ENCODE peak calls at places on chromosomes 3 and 15, in six cellular contexts. A is omental fat pad; P is EL; I is tibial artery; T is cardiac muscle cell; E is stimulated activated naive CD4-positive, alpha-beta T cell. W is an unnamed sample.

GRCh38 chr3:195550723-195551122 is 7.6 kb upstream of the PPP1R2 start:
- DNase-seq in A (no peak), P (no peak), I (no peak), T (peak), E (no peak), W (no peak)

GRCh38 chr3:24058940-24059705 is 114.0 kb downstream of the NR1D2 start:
- DNase-seq in A (no peak), P (no peak), I (no peak), T (no peak), E (no peak), W (no peak)

GRCh38 chr15:56207711-56208110 is 36.0 kb downstream of the RFX7 start:
- DNase-seq in A (no peak), P (no peak), I (no peak), T (no peak), E (no peak), W (no peak)

GRCh38 chr3:143464850-143465249 is 345.3 kb downstream of the CHST2 start:
- DNase-seq in A (peak), P (peak), I (no peak), T (no peak), E (no peak), W (no peak)

GRCh38 chr3:169534439-169534838 is 129.1 kb downstream of the MECOM start:
- DNase-seq in A (no peak), P (no peak), I (no peak), T (no peak), E (no peak), W (no peak)

GRCh38 chr3:48125026-48125704 is 63.1 kb downstream of the CDC25A start:
- DNase-seq in A (no peak), P (peak), I (no peak), T (peak), E (no peak), W (no peak)

GRCh38 chr15:40776537-40777141 is 6.9 kb downstream of the C15orf62 start:
- DNase-seq in A (no peak), P (peak), I (no peak), T (peak), E (no peak), W (peak)

GRCh38 chr15:42045211-42045615 is 24.4 kb upstream of the PLA2G4E start:
- DNase-seq in A (no peak), P (no peak), I (no peak), T (no peak), E (no peak), W (no peak)

GRCh38 chr3:88767746-88768145 is 339.7 kb upstream of the EPHA3 start:
- DNase-seq in A (no peak), P (no peak), I (no peak), T (no peak), E (no peak), W (no peak)

GRCh38 chr3:60909526-60909925 is 341.7 kb downstream of the FHIT start:
- DNase-seq in A (no peak), P (no peak), I (no peak), T (no peak), E (no peak), W (no peak)

GRCh38 chr3:113912551-113913246 is 35.1 kb upstream of the ZDHHC23 start:
- DNase-seq in A (no peak), P (peak), I (no peak), T (peak), E (peak), W (peak)

GRCh38 chr3:43285644-43286043 is 696 bp upstream of the SNRK start:
- DNase-seq in A (no peak), P (no peak), I (no peak), T (no peak), E (no peak), W (no peak)

GRCh38 chr15:34952481-34952880 is 17.1 kb downstream of the AQR start:
- DNase-seq in A (no peak), P (no peak), I (no peak), T (peak), E (no peak), W (no peak)

GRCh38 chr15:101503296-101503599 is 13.7 kb upstream of the PCSK6 start:
- DNase-seq in A (no peak), P (no peak), I (no peak), T (no peak), E (no peak), W (no peak)

GRCh38 chr3:176359211-176359610 is 838.1 kb downstream of the TBL1XR1 start:
- DNase-seq in A (no peak), P (no peak), I (no peak), T (no peak), E (no peak), W (no peak)

GRCh38 chr3:13771496-13771895 is 108.4 kb downstream of the WNT7A start:
- DNase-seq in A (no peak), P (no peak), I (no peak), T (no peak), E (no peak), W (no peak)

GRCh38 chr3:53243165-53243564 is 12.7 kb downstream of the TKT start:
- DNase-seq in A (no peak), P (peak), I (no peak), T (peak), E (no peak), W (no peak)

W was measured in T-cell.